ENCODE peak calls at places on chromosome 19, in seven cellular contexts. A, N, Y, H, Q, U and O are unnamed samples.

GRCh38 chr19:6568010-6568411 is 22.9 kb downstream of the CD70 start:
- DNase-seq in A (no peak), N (no peak), Y (no peak), H (no peak), Q (no peak), U (no peak), O (no peak)

GRCh38 chr19:38890686-38891085 is 8.7 kb downstream of the SIRT2 start:
- DNase-seq in A (no peak), N (no peak), Y (no peak), H (no peak), Q (no peak), U (no peak), O (no peak)

GRCh38 chr19:33691736-33692135 is 70.0 kb downstream of the CHST8 start:
- DNase-seq in A (no peak), N (no peak), Y (no peak), H (no peak), Q (no peak), U (no peak), O (no peak)

GRCh38 chr19:51022526-51022925 is 3.0 kb upstream of the KLK10 start:
- DNase-seq in A (no peak), N (no peak), Y (no peak), H (no peak), Q (no peak), U (no peak), O (no peak)

GRCh38 chr19:49430678-49431329 is 5.6 kb downstream of the GFY start:
- DNase-seq in A (no peak), N (no peak), Y (no peak), H (no peak), Q (no peak), U (no peak), O (no peak)

GRCh38 chr19:1944916-1945561 is 4.1 kb downstream of the CSNK1G2 start:
- DNase-seq in A (no peak), N (no peak), Y (no peak), H (no peak), Q (no peak), U (no peak), O (no peak)

GRCh38 chr19:30884146-30884812 is 465.0 kb downstream of the TSHZ3 start:
- DNase-seq in A (no peak), N (no peak), Y (no peak), H (no peak), Q (no peak), U (no peak), O (no peak)

GRCh38 chr19:410243-410781 is 1.4 kb upstream of the C2CD4C start:
- DNase-seq in A (no peak), N (no peak), Y (no peak), H (no peak), Q (peak), U (no peak), O (no peak)

GRCh38 chr19:51368366-51369282 is at the start of gene CLDND2:
- DNase-seq in A (no peak), N (no peak), Y (peak), H (no peak), Q (no peak), U (no peak), O (no peak)

GRCh38 chr19:4713384-4713951 is 10.2 kb downstream of the DPP9 start:
- DNase-seq in A (no peak), N (no peak), Y (peak), H (peak), Q (peak), U (no peak), O (peak)

GRCh38 chr19:33297401-33298145 is 4.8 kb downstream of the CEBPA start:
- DNase-seq in A (no peak), N (no peak), Y (no peak), H (no peak), Q (no peak), U (no peak), O (no peak)

GRCh38 chr19:4185413-4186086 is 3.1 kb downstream of the ANKRD24 start:
- DNase-seq in A (no peak), N (no peak), Y (no peak), H (no peak), Q (no peak), U (no peak), O (no peak)

GRCh38 chr19:460877-461609 is at the start of gene SHC2:
- DNase-seq in A (no peak), N (peak), Y (no peak), H (no peak), Q (peak), U (no peak), O (no peak)